ENCODE peak calls at places on chromosomes 5 and 9, in nine cellular contexts. L, N, I, M, S, Y, C, P and Z are unnamed samples.

GRCh38 chr9:65437724-65438123 is 152.7 kb upstream of the FOXD4L5 start:
- DNase-seq in S (no peak), C (no peak), N (no peak), I (no peak), P (no peak), M (no peak), Y (no peak), L (no peak), Z (no peak)

GRCh38 chr9:35605336-35606137 is 475 bp downstream of the TESK1 start:
- DNase-seq in Y (no peak), I (peak), N (peak), L (no peak), S (no peak), M (no peak), C (peak), P (peak), Z (no peak)

GRCh38 chr9:100534401-100534800 is 43.5 kb upstream of the CAVIN4 start:
- DNase-seq in I (no peak), S (no peak), N (no peak), M (no peak), C (no peak), Y (no peak), P (no peak), L (no peak), Z (no peak)

GRCh38 chr9:107248714-107249113 is 34.4 kb upstream of the RAD23B start:
- DNase-seq in L (no peak), Y (no peak), N (no peak), S (no peak), M (no peak), C (no peak), P (no peak), I (no peak), Z (no peak)

GRCh38 chr5:71576241-71576640 is 10.9 kb upstream of the MCCC2 start:
- DNase-seq in N (no peak), Y (peak), M (no peak), L (no peak), C (no peak), P (no peak), I (no peak), S (no peak), Z (no peak)

GRCh38 chr9:12776775-12777055 is 1.9 kb downstream of the LURAP1L start:
- DNase-seq in P (no peak), N (no peak), S (no peak), Y (peak), C (no peak), I (no peak), L (no peak), M (no peak), Z (no peak)

GRCh38 chr9:79408617-79409016 is 163.1 kb upstream of the TLE4 start:
- DNase-seq in S (peak), N (no peak), Y (peak), I (no peak), C (no peak), P (no peak), M (no peak), L (no peak), Z (no peak)

GRCh38 chr5:175047048-175047447 is 322.7 kb downstream of the MSX2 start:
- DNase-seq in Y (no peak), M (no peak), L (no peak), I (no peak), C (no peak), P (no peak), N (no peak), S (no peak), Z (no peak)

GRCh38 chr5:69217732-69218568 is 16.7 kb upstream of the CDK7 start:
- DNase-seq in C (peak), N (peak), L (peak), I (peak), P (peak), Y (peak), M (peak), S (peak), Z (peak)

GRCh38 chr9:3330792-3331420 is 194.9 kb downstream of the RFX3 start:
- DNase-seq in C (no peak), N (no peak), I (no peak), S (no peak), M (no peak), L (no peak), P (no peak), Y (peak), Z (no peak)

GRCh38 chr5:7881816-7882215 is 12.9 kb downstream of the MTRR start:
- DNase-seq in M (no peak), N (no peak), Y (no peak), S (no peak), L (no peak), C (no peak), P (no peak), I (no peak), Z (no peak)

GRCh38 chr9:126205260-126205659 is 121.4 kb upstream of the MVB12B start:
- DNase-seq in N (no peak), I (no peak), M (no peak), L (no peak), P (peak), S (no peak), C (no peak), Y (no peak), Z (no peak)

GRCh38 chr9:26296910-26297309 is 595.7 kb downstream of the CAAP1 start:
- DNase-seq in Y (no peak), N (no peak), I (no peak), S (no peak), M (no peak), C (no peak), P (no peak), L (no peak), Z (no peak)

GRCh38 chr9:96612105-96612965 is 7.3 kb downstream of the CDC14B start:
- DNase-seq in P (peak), I (peak), C (no peak), L (peak), Y (peak), S (peak), M (no peak), N (no peak), Z (peak)

GRCh38 chr5:39638803-39639202 is 214.0 kb upstream of the DAB2 start:
- DNase-seq in P (no peak), Y (no peak), C (no peak), L (peak), M (no peak), S (no peak), I (no peak), N (no peak), Z (no peak)

GRCh38 chr9:118729981-118730380 is 639.3 kb downstream of the BRINP1 start:
- DNase-seq in S (no peak), L (no peak), M (no peak), N (no peak), Y (no peak), I (no peak), P (no peak), C (no peak), Z (no peak)

GRCh38 chr5:72366324-72366976 is 46.3 kb downstream of the PTCD2 start:
- DNase-seq in N (peak), P (peak), C (peak), L (peak), Y (peak), I (no peak), M (no peak), S (peak), Z (peak)

GRCh38 chr5:138078006-138078643 is 5.7 kb upstream of the WNT8A start:
- DNase-seq in M (no peak), L (no peak), N (no peak), C (no peak), S (no peak), Y (no peak), I (no peak), P (peak), Z (no peak)

GRCh38 chr5:139395844-139396640 is 1.1 kb upstream of the PROB1 start:
- DNase-seq in C (no peak), L (no peak), S (peak), M (no peak), Y (no peak), P (peak), N (no peak), I (no peak), Z (no peak)

GRCh38 chr5:16547200-16547842 is 69.5 kb downstream of the RETREG1 start:
- DNase-seq in I (no peak), Y (no peak), L (no peak), P (no peak), M (no peak), C (no peak), S (peak), N (no peak), Z (no peak)

GRCh38 chr5:167658890-167659289 is 632.6 kb upstream of the WWC1 start:
- DNase-seq in N (no peak), I (no peak), Y (peak), M (no peak), P (no peak), L (no peak), S (no peak), C (no peak), Z (no peak)

GRCh38 chr5:119385136-119386128 is 29.6 kb downstream of the TNFAIP8 start:
- DNase-seq in C (no peak), L (no peak), I (no peak), P (no peak), M (no peak), S (no peak), Y (no peak), N (no peak), Z (no peak)

GRCh38 chr5:76926329-76927105 is 26.3 kb upstream of the CRHBP start:
- DNase-seq in I (no peak), S (no peak), P (peak), L (no peak), N (no peak), Y (no peak), M (no peak), C (no peak), Z (no peak)

GRCh38 chr9:134329886-134330285 is 3.6 kb downstream of the RXRA start:
- DNase-seq in I (peak), P (peak), L (no peak), S (peak), C (no peak), Y (no peak), M (no peak), N (no peak), Z (peak)

GRCh38 chr9:125620216-125620615 is 86.8 kb downstream of the MAPKAP1 start:
- DNase-seq in N (no peak), I (no peak), Y (no peak), P (no peak), S (no peak), C (no peak), L (no peak), M (no peak), Z (no peak)

GRCh38 chr5:149125386-149125891 is 15.9 kb upstream of the ABLIM3 start:
- DNase-seq in C (no peak), I (no peak), L (peak), M (no peak), N (peak), S (no peak), P (peak), Y (peak), Z (no peak)

GRCh38 chr5:168012006-168012405 is 279.4 kb upstream of the WWC1 start:
- DNase-seq in C (no peak), P (no peak), S (no peak), Y (no peak), I (no peak), N (no peak), L (no peak), M (no peak), Z (no peak)

GRCh38 chr9:137268538-137269201 is 8.9 kb upstream of the TOR4A start:
- DNase-seq in C (no peak), P (peak), S (no peak), I (no peak), Y (no peak), N (no peak), M (no peak), L (no peak), Z (no peak)